ENCODE peak calls at places on chromosomes 5 and 9, in six cellular contexts. R is stimulated activated CD4-positive, alpha-beta T cell treated with anti-CD3 and anti-CD28 coated beads, Interleukin-4, amount 100 ng/mL, for 4 hours; Q is IMR-90; N is HFFc6; D is heart left ventricle; B is Caki2. V is an unnamed sample.

GRCh38 chr9:34633851-34634550 is 3.6 kb downstream of the SIGMAR1 start:
- DNase-seq in R (peak; percentile 71), Q (peak; percentile 64), N (peak; percentile 62), D (peak; percentile 46), B (peak; percentile 38), V (peak; percentile 73)

GRCh38 chr9:6675268-6675667 is 29.7 kb upstream of the GLDC start:
- DNase-seq in R (no peak), Q (no peak), N (no peak), D (no peak), B (no peak), V (no peak)

GRCh38 chr9:21730899-21731298 is 71.5 kb upstream of the MTAP start:
- DNase-seq in R (no peak), Q (no peak), N (no peak), D (no peak), B (no peak), V (no peak)

GRCh38 chr9:25716220-25716872 is 38.1 kb upstream of the TUSC1 start:
- DNase-seq in R (no peak), Q (peak; percentile 74), N (peak; percentile 7), D (no peak), B (peak; percentile 63), V (peak; percentile 85)

GRCh38 chr9:31839273-31839672 is 545.2 kb upstream of the ACO1 start:
- DNase-seq in R (no peak), Q (no peak), N (no peak), D (no peak), B (no peak), V (no peak)

GRCh38 chr5:72464071-72464470 is 43.1 kb downstream of the ZNF366 start:
- DNase-seq in R (no peak), Q (no peak), N (no peak), D (no peak), B (no peak), V (no peak)

GRCh38 chr5:139364466-139364865 is 18.6 kb downstream of the SLC23A1 start:
- DNase-seq in R (no peak), Q (no peak), N (no peak), D (no peak), B (no peak), V (no peak)

GRCh38 chr9:137396227-137396626 is 26.7 kb downstream of the EXD3 start:
- DNase-seq in R (no peak), Q (peak; percentile 96), N (peak; percentile 53), D (no peak), B (no peak), V (peak; percentile 76)

GRCh38 chr5:145495741-145496140 is 339.4 kb downstream of the PRELID2 start:
- DNase-seq in R (no peak), Q (peak; percentile 94), N (peak; percentile 84), D (no peak), B (peak; percentile 66), V (peak; percentile 85)

GRCh38 chr5:34020717-34021116 is 12.9 kb upstream of the AMACR start:
- DNase-seq in R (no peak), Q (no peak), N (no peak), D (no peak), B (no peak), V (no peak)

GRCh38 chr9:69131682-69132081 is 42.4 kb upstream of the TJP2 start:
- DNase-seq in R (no peak), Q (peak; percentile 96), N (peak; percentile 72), D (no peak), B (peak; percentile 86), V (peak; percentile 93)

GRCh38 chr5:179251276-179251969 is 93.8 kb downstream of the ADAMTS2 start:
- DNase-seq in R (no peak), Q (no peak), N (no peak), D (peak; percentile 1), B (no peak), V (no peak)

GRCh38 chr9:99966720-99967119 is 60.3 kb downstream of the STX17 start:
- DNase-seq in R (no peak), Q (peak; percentile 33), N (no peak), D (no peak), B (peak; percentile 36), V (peak; percentile 40)

GRCh38 chr5:24644757-24645156 is at the start of gene CDH10:
- DNase-seq in R (no peak), Q (no peak), N (no peak), D (peak; percentile 19), B (no peak), V (no peak)

GRCh38 chr5:76476639-76477038 is 73.6 kb downstream of the IQGAP2 start:
- DNase-seq in R (no peak), Q (no peak), N (no peak), D (no peak), B (no peak), V (no peak)

GRCh38 chr5:173637340-173637739 is 20.9 kb upstream of the BOD1 start:
- DNase-seq in R (no peak), Q (no peak), N (no peak), D (no peak), B (no peak), V (no peak)

GRCh38 chr5:29351170-29351569 is 1842.3 kb upstream of the CDH6 start:
- DNase-seq in R (no peak), Q (no peak), N (no peak), D (no peak), B (no peak), V (no peak)

GRCh38 chr5:76590027-76590426 is 33.2 kb downstream of the F2RL2 start:
- DNase-seq in R (no peak), Q (no peak), N (no peak), D (no peak), B (no peak), V (no peak)

GRCh38 chr5:14097998-14098471 is 45.1 kb upstream of the TRIO start:
- DNase-seq in R (no peak), Q (peak; percentile 94), N (peak; percentile 74), D (no peak), B (no peak), V (peak; percentile 92)

V was measured in EH.